ENCODE peak calls at places on chromosomes 2 and 18, in four cellular contexts. Z is CD4-positive, alpha-beta T cell; I is cardiac fibroblast; G is heart right ventricle. D is an unnamed sample.

GRCh38 chr2:166239548-166239947 is 111.7 kb upstream of the SCN1A start:
- DNase-seq in Z (no peak), I (peak; percentile 75), G (no peak), D (no peak)

GRCh38 chr2:45006942-45007287 is 2.3 kb downstream of the SIX2 start:
- DNase-seq in Z (no peak), I (no peak), G (no peak), D (no peak)

GRCh38 chr2:67215214-67215613 is 181.9 kb upstream of the ETAA1 start:
- DNase-seq in Z (no peak), I (peak; percentile 73), G (no peak), D (no peak)

GRCh38 chr2:207133493-207133861 is 32.3 kb downstream of the KLF7 start:
- DNase-seq in Z (no peak), I (no peak), G (peak; percentile 53), D (no peak)

GRCh38 chr18:49784427-49785185 is 28.7 kb downstream of the ACAA2 start:
- DNase-seq in Z (no peak), I (peak; percentile 34), G (no peak), D (no peak)

GRCh38 chr18:49581369-49581768 is 19.5 kb downstream of the LIPG start:
- DNase-seq in Z (no peak), I (no peak), G (no peak), D (no peak)

GRCh38 chr2:68849579-68850030 is 21.6 kb downstream of the BMP10 start:
- DNase-seq in Z (no peak), I (peak; percentile 71), G (no peak), D (no peak)

GRCh38 chr2:1611886-1612285 is 132.4 kb downstream of the PXDN start:
- DNase-seq in Z (no peak), I (no peak), G (no peak), D (no peak)

GRCh38 chr2:136131961-136132839 is 14.3 kb upstream of the CXCR4 start:
- DNase-seq in Z (peak; percentile 67), I (no peak), G (no peak), D (peak; percentile 68)

GRCh38 chr2:28445448-28446258 is 50.2 kb upstream of the PLB1 start:
- DNase-seq in Z (no peak), I (peak; percentile 87), G (no peak), D (no peak)

GRCh38 chr2:21289994-21290393 is 166.2 kb downstream of the TDRD15 start:
- DNase-seq in Z (no peak), I (no peak), G (no peak), D (no peak)

GRCh38 chr2:38155-38554 is 8.2 kb downstream of the FAM110C start:
- DNase-seq in Z (no peak), I (no peak), G (no peak), D (no peak)

GRCh38 chr2:144004742-144005141 is 515.2 kb downstream of the ZEB2 start:
- DNase-seq in Z (no peak), I (no peak), G (no peak), D (no peak)

GRCh38 chr2:186379052-186379451 is 107.0 kb upstream of the ZC3H15 start:
- DNase-seq in Z (no peak), I (peak; percentile 5), G (no peak), D (no peak)

GRCh38 chr2:28583899-28584553 is 88.2 kb downstream of the PLB1 start:
- DNase-seq in Z (peak; percentile 32), I (peak; percentile 90), G (peak; percentile 83), D (no peak)

GRCh38 chr2:206011795-206012194 is 74.2 kb downstream of the INO80D start:
- DNase-seq in Z (no peak), I (no peak), G (no peak), D (no peak)

GRCh38 chr2:219627105-219628100 is at the start of gene SLC4A3:
- DNase-seq in Z (no peak), I (peak; percentile 46), G (no peak), D (no peak)

GRCh38 chr2:205280630-205281225 is 401.6 kb upstream of the NRP2 start:
- DNase-seq in Z (no peak), I (no peak), G (no peak), D (no peak)

GRCh38 chr2:197450485-197450884 is 2.9 kb upstream of the COQ10B start:
- DNase-seq in Z (no peak), I (no peak), G (no peak), D (no peak)

GRCh38 chr2:46098606-46099005 is 198.6 kb upstream of the EPAS1 start:
- DNase-seq in Z (no peak), I (peak; percentile 70), G (no peak), D (no peak)

GRCh38 chr2:16508061-16508851 is 157.4 kb downstream of the CYRIA start:
- DNase-seq in Z (no peak), I (peak; percentile 24), G (peak; percentile 14), D (no peak)

GRCh38 chr2:88451647-88452150 is 794 bp downstream of the FOXI3 start:
- DNase-seq in Z (no peak), I (no peak), G (no peak), D (no peak)

GRCh38 chr18:66682855-66683322 is 79.0 kb upstream of the CDH19 start:
- DNase-seq in Z (no peak), I (peak; percentile 57), G (peak; percentile 16), D (no peak)

GRCh38 chr2:120880381-120880780 is 144.7 kb downstream of the GLI2 start:
- DNase-seq in Z (no peak), I (no peak), G (no peak), D (no peak)

GRCh38 chr18:31156831-31157763 is 5.6 kb downstream of the DSC1 start:
- DNase-seq in Z (no peak), I (peak; percentile 2), G (no peak), D (no peak)

GRCh38 chr2:126117886-126118285 is 538.1 kb upstream of the GYPC start:
- DNase-seq in Z (no peak), I (no peak), G (no peak), D (no peak)

DNA sequence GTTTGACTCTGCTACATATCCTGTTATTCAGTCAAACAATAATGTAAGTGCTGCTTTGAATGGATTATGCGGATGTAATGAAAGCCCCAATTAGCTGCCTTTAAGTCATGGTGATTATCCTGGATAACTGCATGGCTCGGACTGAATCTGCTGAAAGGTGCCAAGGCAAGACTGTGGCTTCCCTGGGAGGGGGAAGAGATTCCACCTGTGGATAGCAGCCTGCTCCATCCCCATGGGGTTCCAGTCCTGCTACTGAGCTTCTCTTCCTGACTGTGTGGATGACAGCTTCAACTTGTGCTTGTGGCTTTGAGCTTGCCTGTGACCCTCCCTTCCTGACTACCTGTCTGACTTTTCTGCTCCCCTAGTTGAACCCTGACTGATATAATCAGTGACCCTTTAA is 540.0 kb upstream of the GYPC start:
- DNase-seq in Z (no peak), I (no peak), G (no peak), D (no peak)
- TF ChIP-seq CTCF in Z (no peak), I (no peak), G (no peak), D (no peak)

GRCh38 chr2:15457868-15458267 is 103.3 kb downstream of the NBAS start:
- DNase-seq in Z (no peak), I (no peak), G (no peak), D (no peak)
- TF ChIP-seq CTCF in Z (no peak), I (no peak), G (no peak), D (no peak)

GRCh38 chr2:225090746-225091145 is 48.5 kb upstream of the DOCK10 start:
- DNase-seq in Z (no peak), I (no peak), G (no peak), D (no peak)
- TF ChIP-seq CTCF in Z (no peak), I (no peak), G (no peak), D (no peak)

GRCh38 chr2:153478289-153479261 is at the start of gene RPRM:
- DNase-seq in Z (peak; percentile 3), I (peak; percentile 61), G (peak; percentile 46), D (peak; percentile 42)
- TF ChIP-seq CTCF in Z (peak; percentile 70), I (peak; percentile 64), G (peak; percentile 92), D (peak; percentile 50)

DNA sequence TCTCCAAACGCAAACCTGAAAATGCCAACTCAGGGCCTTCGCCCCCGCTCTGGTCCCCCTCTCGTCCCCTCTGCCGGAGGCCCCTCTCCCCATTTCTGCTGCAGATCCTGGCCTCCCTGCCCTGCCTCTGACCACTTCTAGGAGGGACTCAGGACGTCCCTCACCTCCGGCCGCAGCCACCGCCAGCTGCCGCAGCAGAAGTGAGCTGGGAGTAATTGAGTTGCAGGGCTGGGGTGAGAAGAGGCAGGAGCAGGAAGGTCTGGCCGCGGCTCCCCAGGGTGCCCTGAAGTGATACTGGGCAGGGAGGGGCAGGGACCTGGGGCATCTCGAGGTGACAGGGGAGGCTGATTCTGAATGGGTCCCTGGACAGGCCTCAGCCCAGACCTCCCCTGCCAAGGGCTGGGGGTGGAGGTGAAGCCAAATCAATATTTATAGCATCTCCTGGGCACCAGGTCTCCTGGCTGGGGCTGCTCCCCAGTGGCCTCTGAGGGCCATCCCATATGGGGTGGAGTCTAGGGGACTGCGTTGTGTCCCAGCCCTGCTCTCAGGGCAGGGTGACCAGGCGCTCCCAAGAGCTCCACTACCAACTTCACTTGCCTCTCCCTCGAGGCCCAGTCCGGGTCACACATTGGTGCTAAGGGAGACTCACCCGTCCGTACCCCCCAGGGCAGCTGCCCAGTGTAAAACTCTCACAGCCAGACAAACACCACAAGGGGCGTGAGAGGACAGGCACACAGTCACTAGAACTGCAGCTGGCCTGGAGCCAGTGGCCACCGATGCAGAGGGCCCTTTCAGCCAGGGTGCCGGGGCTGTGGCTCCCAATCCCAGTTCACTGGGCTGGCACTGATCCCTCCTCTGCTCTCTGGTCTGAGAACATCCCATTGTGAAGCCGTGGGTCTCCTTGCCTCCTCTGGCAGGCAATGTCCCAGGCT is 33.0 kb downstream of the KCNIP3 start:
- DNase-seq in Z (no peak), I (no peak), G (no peak), D (no peak)
- TF ChIP-seq CTCF in Z (no peak), I (no peak), G (peak; percentile 12), D (no peak)

GRCh38 chr18:75365837-75366236 is 61.7 kb downstream of the SMIM21 start:
- DNase-seq in Z (no peak), I (no peak), G (no peak), D (no peak)
- TF ChIP-seq CTCF in Z (peak; percentile 30), I (no peak), G (peak; percentile 38), D (no peak)

DNA sequence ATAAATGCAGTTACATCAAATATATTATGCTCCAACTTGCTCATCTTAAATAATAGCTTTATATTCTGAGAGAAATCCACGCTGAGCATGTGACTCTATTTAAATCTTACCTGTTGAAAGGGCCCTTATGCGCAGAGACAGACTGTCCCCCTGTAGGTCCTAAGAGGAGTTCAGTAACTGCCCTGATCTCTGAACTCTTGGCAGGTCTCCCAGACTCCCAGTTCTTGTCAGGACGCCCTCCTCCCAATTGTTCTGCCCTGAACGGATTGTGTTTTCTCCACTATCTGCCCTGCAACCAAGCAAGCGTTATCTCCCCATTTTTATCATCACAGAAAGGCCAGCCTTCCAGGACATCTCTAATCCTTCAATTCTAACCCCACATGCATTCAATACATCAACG is 954.6 kb downstream of the TSN start:
- DNase-seq in Z (no peak), I (no peak), G (no peak), D (no peak)
- TF ChIP-seq CTCF in Z (no peak), I (no peak), G (no peak), D (no peak)

DNA sequence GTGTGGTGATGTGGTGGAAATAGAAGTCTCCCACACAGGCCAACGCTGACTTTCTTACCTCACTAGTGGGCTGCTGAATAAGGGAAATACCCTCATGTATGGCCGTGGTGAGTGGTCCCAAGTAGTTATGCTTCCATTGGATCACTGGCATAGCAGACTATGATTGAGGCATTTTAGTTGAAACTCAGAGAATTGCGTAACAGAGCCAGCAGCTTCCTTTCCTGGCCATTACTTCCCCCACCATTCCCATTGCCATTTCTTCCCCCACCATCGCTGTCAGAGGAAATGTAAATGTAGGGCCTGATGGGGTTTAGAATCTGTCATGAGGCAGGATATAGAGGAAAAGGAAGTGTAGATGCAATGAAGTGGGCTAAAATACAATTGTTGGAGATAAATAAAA is 209.5 kb downstream of the KCNH7 start:
- DNase-seq in Z (no peak), I (no peak), G (no peak), D (no peak)
- TF ChIP-seq CTCF in Z (no peak), I (no peak), G (no peak), D (no peak)

GRCh38 chr18:77133051-77133919 is 702 bp upstream of the MBP start:
- DNase-seq in Z (no peak), I (peak; percentile 33), G (peak; percentile 29), D (no peak)
- TF ChIP-seq CTCF in Z (no peak), I (no peak), G (no peak), D (no peak)